ENCODE peak calls at places on chromosomes 7 and 10, in six cellular contexts. Z is SK-N-SH, W is K562, S is IMR-90, F is A549, A is GM12878. E is an unnamed sample.

GRCh38 chr10:86344281-86344680 is 22.3 kb downstream of the GRID1 start:
- DNase-seq in Z (no peak), W (no peak), S (no peak), F (no peak), A (no peak), E (no peak)

GRCh38 chr7:65434307-65434706 is 60.7 kb downstream of the ZNF92 start:
- DNase-seq in Z (no peak), W (no peak), S (no peak), F (no peak), A (no peak), E (peak)

GRCh38 chr10:123043409-123043925 is 34.7 kb downstream of the ACADSB start:
- DNase-seq in Z (peak), W (peak), S (peak), F (peak), A (peak), E (peak)

GRCh38 chr7:25716421-25716820 is 435.6 kb upstream of the NFE2L3 start:
- DNase-seq in Z (no peak), W (no peak), S (peak), F (no peak), A (no peak), E (no peak)

GRCh38 chr7:118040562-118040961 is 143.4 kb upstream of the LSM8 start:
- DNase-seq in Z (no peak), W (no peak), S (no peak), F (no peak), A (peak), E (no peak)

GRCh38 chr10:132616170-132616994 is 78.8 kb downstream of the INPP5A start:
- DNase-seq in Z (no peak), W (no peak), S (no peak), F (no peak), A (no peak), E (no peak)

GRCh38 chr7:107125475-107125874 is 43.3 kb upstream of the HBP1 start:
- DNase-seq in Z (no peak), W (no peak), S (no peak), F (no peak), A (no peak), E (no peak)

GRCh38 chr7:3922175-3922635 is 621.2 kb downstream of the SDK1 start:
- DNase-seq in Z (peak), W (peak), S (peak), F (peak), A (no peak), E (peak)

GRCh38 chr10:111707066-111707465 is 476.5 kb downstream of the GPAM start:
- DNase-seq in Z (no peak), W (no peak), S (no peak), F (no peak), A (no peak), E (no peak)

GRCh38 chr10:119020627-119020946 is 8.9 kb upstream of the NANOS1 start:
- DNase-seq in Z (no peak), W (no peak), S (peak), F (no peak), A (no peak), E (no peak)

GRCh38 chr10:113161061-113161460 is 211.0 kb downstream of the TCF7L2 start:
- DNase-seq in Z (no peak), W (no peak), S (no peak), F (no peak), A (no peak), E (no peak)

GRCh38 chr7:50939026-50939425 is 156.3 kb upstream of the GRB10 start:
- DNase-seq in Z (no peak), W (no peak), S (peak), F (no peak), A (no peak), E (no peak)

GRCh38 chr7:10875081-10875480 is 98.6 kb upstream of the PHF14 start:
- DNase-seq in Z (no peak), W (no peak), S (no peak), F (no peak), A (no peak), E (no peak)

GRCh38 chr10:49526624-49527023 is 12.3 kb downstream of the ERCC6 start:
- DNase-seq in Z (no peak), W (peak), S (no peak), F (no peak), A (no peak), E (no peak)

GRCh38 chr10:121337356-121337936 is 260.8 kb downstream of the FGFR2 start:
- DNase-seq in Z (no peak), W (no peak), S (no peak), F (no peak), A (no peak), E (no peak)

GRCh38 chr7:85659364-85659763 is 472.5 kb upstream of the SEMA3D start:
- DNase-seq in Z (no peak), W (no peak), S (peak), F (no peak), A (no peak), E (no peak)

GRCh38 chr10:131314799-131315198 is 3.3 kb upstream of the TCERG1L start:
- DNase-seq in Z (no peak), W (no peak), S (no peak), F (no peak), A (no peak), E (no peak)

GRCh38 chr7:7816084-7816483 is 97.7 kb upstream of the RPA3 start:
- DNase-seq in Z (no peak), W (no peak), S (no peak), F (no peak), A (peak), E (no peak)

GRCh38 chr10:49104323-49104722 is 11.0 kb downstream of the VSTM4 start:
- DNase-seq in Z (no peak), W (no peak), S (no peak), F (no peak), A (no peak), E (no peak)

GRCh38 chr7:21256310-21256877 is 171.5 kb upstream of the SP4 start:
- DNase-seq in Z (peak), W (peak), S (peak), F (peak), A (no peak), E (peak)

GRCh38 chr10:19480296-19480695 is 335.9 kb upstream of the PLXDC2 start:
- DNase-seq in Z (no peak), W (no peak), S (peak), F (no peak), A (no peak), E (no peak)

GRCh38 chr10:103884681-103885139 is 29.3 kb upstream of the SH3PXD2A start:
- DNase-seq in Z (peak), W (peak), S (peak), F (peak), A (no peak), E (peak)

GRCh38 chr10:1035201-1035600 is 9.5 kb upstream of the IDI2 start:
- DNase-seq in Z (no peak), W (no peak), S (no peak), F (no peak), A (no peak), E (no peak)

GRCh38 chr7:27123477-27124053 is 7.0 kb downstream of the HOXA4 start:
- DNase-seq in Z (no peak), W (no peak), S (no peak), F (no peak), A (no peak), E (no peak)

GRCh38 chr10:114491933-114492332 is 87.6 kb upstream of the AFAP1L2 start:
- DNase-seq in Z (no peak), W (no peak), S (no peak), F (no peak), A (no peak), E (no peak)

GRCh38 chr10:1109795-1110673 is 53.8 kb downstream of the WDR37 start:
- DNase-seq in Z (peak), W (peak), S (peak), F (peak), A (peak), E (peak)

GRCh38 chr7:21412953-21413352 is 14.9 kb upstream of the SP4 start:
- DNase-seq in Z (no peak), W (no peak), S (no peak), F (no peak), A (no peak), E (no peak)

GRCh38 chr10:121813211-121813812 is 114.5 kb downstream of the ATE1 start:
- DNase-seq in Z (no peak), W (no peak), S (peak), F (peak), A (no peak), E (no peak)

GRCh38 chr10:129953541-129954031 is 10.5 kb downstream of the EBF3 start:
- DNase-seq in Z (no peak), W (no peak), S (no peak), F (no peak), A (no peak), E (no peak)

GRCh38 chr7:92831716-92832622 is 4.4 kb downstream of the CDK6 start:
- DNase-seq in Z (peak), W (no peak), S (peak), F (peak), A (no peak), E (peak)

GRCh38 chr10:92880233-92880861 is 32.0 kb downstream of the EXOC6 start:
- DNase-seq in Z (peak), W (peak), S (peak), F (peak), A (no peak), E (peak)

GRCh38 chr10:18397886-18398285 is 253.5 kb downstream of the NSUN6 start:
- DNase-seq in Z (no peak), W (no peak), S (no peak), F (no peak), A (no peak), E (no peak)

GRCh38 chr10:120511165-120511564 is 54.1 kb downstream of the PLPP4 start:
- DNase-seq in Z (no peak), W (no peak), S (no peak), F (no peak), A (no peak), E (no peak)

GRCh38 chr10:98555011-98555619 is 108.4 kb upstream of the HPS1 start:
- DNase-seq in Z (no peak), W (no peak), S (no peak), F (no peak), A (no peak), E (no peak)

GRCh38 chr10:99858849-99859248 is 76.4 kb downstream of the ABCC2 start:
- DNase-seq in Z (no peak), W (no peak), S (no peak), F (no peak), A (no peak), E (no peak)

GRCh38 chr10:99860466-99860865 is 78.0 kb downstream of the ABCC2 start:
- DNase-seq in Z (no peak), W (no peak), S (no peak), F (no peak), A (no peak), E (no peak)

GRCh38 chr10:99855479-99856071 is 73.1 kb downstream of the ABCC2 start:
- DNase-seq in Z (no peak), W (no peak), S (no peak), F (no peak), A (no peak), E (no peak)

GRCh38 chr10:99854860-99855259 is 72.4 kb downstream of the ABCC2 start:
- DNase-seq in Z (peak), W (peak), S (peak), F (peak), A (no peak), E (peak)

GRCh38 chr10:99859585-99859984 is 77.1 kb downstream of the ABCC2 start:
- DNase-seq in Z (peak), W (peak), S (no peak), F (peak), A (no peak), E (peak)
- TF ChIP-seq CTCF in Z (peak), W (peak), S (peak), F (peak), A (peak), E (peak)

GRCh38 chr10:29635711-29636144 is 957 bp upstream of the SVIL start:
- DNase-seq in Z (no peak), W (no peak), S (peak), F (peak), A (peak), E (peak)
- TF ChIP-seq SMC3 in Z (no peak), W (no peak), S (no peak), F (no peak), A (no peak), E (peak)

DNA sequence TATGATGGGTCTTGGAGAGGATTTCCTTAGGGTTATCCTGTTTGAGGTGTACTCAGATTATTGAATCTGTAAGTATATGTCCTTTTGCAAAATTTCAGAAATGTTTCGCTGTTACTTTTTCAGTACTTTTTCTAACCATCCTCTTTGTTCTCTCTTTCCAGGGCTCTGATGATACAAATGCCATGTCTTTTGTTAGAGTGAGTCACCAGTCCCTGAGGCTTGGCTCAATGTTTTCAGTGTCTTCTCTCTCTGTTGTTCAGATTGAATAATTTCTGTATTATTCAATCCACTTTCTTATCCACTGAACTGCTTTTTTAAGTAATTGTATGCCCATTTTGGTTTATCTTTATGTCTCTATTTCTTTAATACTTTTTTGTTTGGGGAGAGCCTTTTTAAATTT is 449.4 kb downstream of the TNS3 start:
- DNase-seq in Z (no peak), W (no peak), S (peak), F (no peak), A (no peak), E (no peak)
- TF ChIP-seq CTCF in Z (no peak), W (no peak), S (no peak), F (no peak), A (no peak), E (no peak)

GRCh38 chr10:78584266-78584665 is 484.5 kb upstream of the ZMIZ1 start:
- DNase-seq in Z (no peak), W (no peak), S (no peak), F (no peak), A (no peak), E (no peak)

GRCh38 chr10:78585952-78586351 is 482.8 kb upstream of the ZMIZ1 start:
- DNase-seq in Z (no peak), W (no peak), S (no peak), F (no peak), A (no peak), E (no peak)

GRCh38 chr10:78589687-78590086 is 479.1 kb upstream of the ZMIZ1 start:
- DNase-seq in Z (no peak), W (no peak), S (no peak), F (no peak), A (no peak), E (peak)

GRCh38 chr10:78584666-78585065 is 484.1 kb upstream of the ZMIZ1 start:
- DNase-seq in Z (no peak), W (no peak), S (no peak), F (no peak), A (no peak), E (no peak)

GRCh38 chr10:78588194-78588811 is 480.5 kb upstream of the ZMIZ1 start:
- DNase-seq in Z (peak), W (no peak), S (peak), F (no peak), A (no peak), E (peak)
- TF ChIP-seq SMC3 in Z (no peak), W (no peak), S (no peak), F (no peak), A (no peak), E (no peak)

E was measured in HepG2.